ENCODE peak calls at places on chromosomes 3 and 15, in four cellular contexts. One of them, this sample, is unnamed.

GRCh38 chr3:37592328-37592727 is 269.4 kb upstream of the CTDSPL start:
- DNase-seq in K562: peak; percentile 21
- DNase-seq in GM12878: no peak
- DNase-seq in SK-N-SH: no peak
- DNase-seq in this sample: no peak

GRCh38 chr3:114879059-114880031 is 267.7 kb downstream of the ZBTB20 start:
- DNase-seq in GM12878: peak; percentile 40
- DNase-seq in SK-N-SH: no peak
- DNase-seq in K562: no peak
- DNase-seq in this sample: no peak

GRCh38 chr3:12558706-12559105 is 1.8 kb downstream of the MKRN2 start:
- DNase-seq in SK-N-SH: no peak
- DNase-seq in K562: no peak
- DNase-seq in GM12878: no peak
- DNase-seq in this sample: no peak

GRCh38 chr3:61869378-61869777 is 308.0 kb downstream of the PTPRG start:
- DNase-seq in K562: no peak
- DNase-seq in SK-N-SH: no peak
- DNase-seq in GM12878: no peak
- DNase-seq in this sample: no peak

GRCh38 chr3:129020691-129021090 is 19.6 kb downstream of the EFCC1 start:
- DNase-seq in GM12878: no peak
- DNase-seq in K562: no peak
- DNase-seq in SK-N-SH: no peak
- DNase-seq in this sample: no peak

GRCh38 chr3:60917136-60917535 is 334.1 kb downstream of the FHIT start:
- DNase-seq in K562: no peak
- DNase-seq in GM12878: no peak
- DNase-seq in SK-N-SH: peak; percentile 34
- DNase-seq in this sample: no peak

GRCh38 chr3:68974711-68975110 is 38.8 kb downstream of the EOGT start:
- DNase-seq in SK-N-SH: no peak
- DNase-seq in K562: no peak
- DNase-seq in GM12878: no peak
- DNase-seq in this sample: no peak

GRCh38 chr3:54853573-54854404 is 74.1 kb downstream of the LRTM1 start:
- DNase-seq in K562: peak; percentile 65
- DNase-seq in SK-N-SH: peak; percentile 86
- DNase-seq in GM12878: no peak
- DNase-seq in this sample: peak; percentile 18

GRCh38 chr3:129934234-129935123 is 40.0 kb upstream of the TRH start:
- DNase-seq in K562: peak; percentile 35
- DNase-seq in SK-N-SH: peak; percentile 77
- DNase-seq in GM12878: no peak
- DNase-seq in this sample: peak; percentile 23

GRCh38 chr3:102083469-102083868 is 234.2 kb downstream of the NFKBIZ start:
- DNase-seq in K562: no peak
- DNase-seq in GM12878: no peak
- DNase-seq in SK-N-SH: no peak
- DNase-seq in this sample: no peak

GRCh38 chr3:48739955-48740823 is 23.2 kb upstream of the IP6K2 start:
- DNase-seq in SK-N-SH: peak; percentile 93
- DNase-seq in GM12878: no peak
- DNase-seq in K562: peak; percentile 81
- DNase-seq in this sample: peak; percentile 86

GRCh38 chr3:124639406-124640237 is 90.6 kb upstream of the UMPS start:
- DNase-seq in SK-N-SH: no peak
- DNase-seq in GM12878: peak; percentile 77
- DNase-seq in K562: no peak
- DNase-seq in this sample: no peak

GRCh38 chr3:53881691-53882593 is at the start of gene ACTR8:
- DNase-seq in GM12878: peak; percentile 57
- DNase-seq in K562: peak; percentile 85
- DNase-seq in SK-N-SH: peak; percentile 97
- DNase-seq in this sample: peak; percentile 71

GRCh38 chr3:17420668-17421067 is 321.8 kb downstream of the TBC1D5 start:
- DNase-seq in K562: no peak
- DNase-seq in GM12878: no peak
- DNase-seq in SK-N-SH: no peak
- DNase-seq in this sample: peak; percentile 74

GRCh38 chr3:152402698-152403456 is 134.1 kb downstream of the MBNL1 start:
- DNase-seq in K562: no peak
- DNase-seq in SK-N-SH: no peak
- DNase-seq in GM12878: no peak
- DNase-seq in this sample: no peak

GRCh38 chr3:152915695-152916094 is 80.8 kb downstream of the P2RY1 start:
- DNase-seq in GM12878: no peak
- DNase-seq in SK-N-SH: no peak
- DNase-seq in K562: peak; percentile 16
- DNase-seq in this sample: no peak

GRCh38 chr15:31352911-31353811 is 26.5 kb downstream of the KLF13 start:
- DNase-seq in GM12878: peak; percentile 83
- DNase-seq in SK-N-SH: peak; percentile 81
- DNase-seq in K562: peak; percentile 33
- DNase-seq in this sample: no peak

GRCh38 chr15:57398336-57398735 is 22.0 kb downstream of the CGNL1 start:
- DNase-seq in GM12878: no peak
- DNase-seq in K562: no peak
- DNase-seq in SK-N-SH: no peak
- DNase-seq in this sample: no peak

GRCh38 chr3:159907828-159908227 is 80.8 kb upstream of the IL12A start:
- DNase-seq in K562: no peak
- DNase-seq in SK-N-SH: no peak
- DNase-seq in GM12878: no peak
- DNase-seq in this sample: no peak

GRCh38 chr3:133703915-133704314 is 42.2 kb upstream of the TOPBP1 start:
- DNase-seq in GM12878: no peak
- DNase-seq in K562: no peak
- DNase-seq in SK-N-SH: no peak
- DNase-seq in this sample: peak; percentile 25

GRCh38 chr15:97521894-97522293 is 438.6 kb upstream of the ARRDC4 start:
- DNase-seq in GM12878: no peak
- DNase-seq in K562: no peak
- DNase-seq in SK-N-SH: no peak
- DNase-seq in this sample: no peak

GRCh38 chr15:101190196-101190595 is 61.7 kb downstream of the CHSY1 start:
- DNase-seq in K562: no peak
- DNase-seq in GM12878: no peak
- DNase-seq in SK-N-SH: no peak
- DNase-seq in this sample: no peak

GRCh38 chr3:153577059-153577736 is 415.2 kb downstream of the RAP2B start:
- DNase-seq in SK-N-SH: no peak
- DNase-seq in GM12878: no peak
- DNase-seq in K562: no peak
- DNase-seq in this sample: no peak

GRCh38 chr3:8761866-8762265 is 7.5 kb downstream of the OXTR start:
- DNase-seq in K562: no peak
- DNase-seq in GM12878: no peak
- DNase-seq in SK-N-SH: no peak
- DNase-seq in this sample: no peak

GRCh38 chr3:7650466-7650865 is 789.6 kb downstream of the GRM7 start:
- DNase-seq in GM12878: no peak
- DNase-seq in SK-N-SH: no peak
- DNase-seq in K562: no peak
- DNase-seq in this sample: no peak

GRCh38 chr15:30954674-30955073 is 36.8 kb downstream of the MTMR10 start:
- DNase-seq in GM12878: no peak
- DNase-seq in SK-N-SH: no peak
- DNase-seq in K562: no peak
- DNase-seq in this sample: no peak

GRCh38 chr15:46815765-46816164 is 901.5 kb upstream of the SEMA6D start:
- DNase-seq in GM12878: no peak
- DNase-seq in SK-N-SH: peak; percentile 16
- DNase-seq in K562: no peak
- DNase-seq in this sample: no peak

GRCh38 chr15:76190070-76190564 is 121.2 kb downstream of the ETFA start:
- DNase-seq in GM12878: no peak
- DNase-seq in K562: no peak
- DNase-seq in SK-N-SH: no peak
- DNase-seq in this sample: no peak

GRCh38 chr3:100882571-100882981 is 110.6 kb downstream of the ABI3BP start:
- DNase-seq in SK-N-SH: no peak
- DNase-seq in GM12878: no peak
- DNase-seq in K562: no peak
- DNase-seq in this sample: no peak

GRCh38 chr3:186964071-186964470 is 33.7 kb downstream of the ST6GAL1 start:
- DNase-seq in K562: no peak
- DNase-seq in GM12878: no peak
- DNase-seq in SK-N-SH: no peak
- DNase-seq in this sample: no peak

GRCh38 chr15:56984681-56985515 is 66.5 kb downstream of the TCF12 start:
- DNase-seq in K562: no peak
- DNase-seq in SK-N-SH: no peak
- DNase-seq in GM12878: no peak
- DNase-seq in this sample: no peak

GRCh38 chr3:151838574-151839312 is 24.8 kb downstream of the AADAC start:
- DNase-seq in K562: peak; percentile 43
- DNase-seq in GM12878: peak; percentile 2
- DNase-seq in SK-N-SH: peak; percentile 31
- DNase-seq in this sample: peak; percentile 77

GRCh38 chr3:128330301-128330845 is 136.3 kb downstream of the DNAJB8 start:
- DNase-seq in SK-N-SH: no peak
- DNase-seq in K562: no peak
- DNase-seq in GM12878: no peak
- DNase-seq in this sample: no peak

GRCh38 chr3:33074217-33075067 is 22.5 kb downstream of the GLB1 start:
- DNase-seq in GM12878: no peak
- DNase-seq in K562: peak; percentile 93
- DNase-seq in SK-N-SH: peak; percentile 79
- DNase-seq in this sample: peak; percentile 58

GRCh38 chr3:104385421-104385820 is 981.3 kb upstream of the ALCAM start:
- DNase-seq in K562: no peak
- DNase-seq in SK-N-SH: no peak
- DNase-seq in GM12878: no peak
- DNase-seq in this sample: no peak

GRCh38 chr3:111517801-111518200 is 24.2 kb upstream of the CD96 start:
- DNase-seq in GM12878: no peak
- DNase-seq in SK-N-SH: no peak
- DNase-seq in K562: no peak
- DNase-seq in this sample: no peak

GRCh38 chr3:10655131-10655530 is 149.7 kb upstream of the ATP2B2 start:
- DNase-seq in SK-N-SH: no peak
- DNase-seq in K562: no peak
- DNase-seq in GM12878: no peak
- DNase-seq in this sample: no peak
- TF ChIP-seq RFX5 in SK-N-SH: no peak
- TF ChIP-seq RFX5 in K562: no peak
- TF ChIP-seq RFX5 in GM12878: no peak
- TF ChIP-seq RFX5 in this sample: no peak

DNA sequence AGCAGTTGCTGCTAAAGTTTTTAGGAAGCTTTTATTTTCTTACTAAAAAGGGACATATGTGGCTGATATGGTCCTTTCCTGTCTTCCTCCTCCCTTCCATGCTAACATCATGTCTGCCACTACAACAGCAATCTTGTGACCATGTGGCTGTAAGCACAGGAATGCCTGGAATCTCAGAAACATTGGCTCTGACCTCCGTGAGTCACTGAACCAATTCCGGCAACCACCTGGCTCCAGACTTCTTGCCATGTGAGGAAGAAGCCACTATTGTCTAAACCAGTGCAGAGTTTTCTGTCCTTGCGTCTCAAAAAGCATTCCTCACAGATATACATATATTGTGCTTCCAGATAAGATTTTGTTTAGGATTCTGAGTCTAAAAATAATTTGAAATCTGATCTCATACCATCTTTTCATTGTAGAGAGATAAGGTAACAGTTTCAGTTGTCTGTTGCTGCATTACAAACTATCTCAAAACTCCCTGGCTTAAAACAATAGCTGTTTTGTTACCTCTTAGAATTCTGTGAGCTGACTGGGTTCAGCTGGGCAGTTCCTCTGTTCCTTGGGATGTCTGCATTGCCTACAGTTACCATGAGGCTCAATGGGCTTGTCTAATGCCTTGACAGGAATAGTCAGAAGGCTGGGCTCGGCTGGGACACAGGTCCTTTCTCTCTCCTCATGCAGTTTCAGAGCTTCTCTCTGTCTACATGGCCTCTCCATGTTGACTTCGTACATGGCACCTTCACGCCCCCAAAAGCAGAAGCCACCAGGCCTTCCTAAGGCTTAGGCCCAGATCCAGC is 77.3 kb upstream of the MAGI1 start:
- DNase-seq in SK-N-SH: peak; percentile 19
- DNase-seq in GM12878: no peak
- DNase-seq in K562: no peak
- DNase-seq in this sample: peak; percentile 81
- TF ChIP-seq FOXM1 in SK-N-SH: peak; percentile 78
- TF ChIP-seq FOXM1 in GM12878: no peak
- TF ChIP-seq FOXM1 in K562: no peak
- TF ChIP-seq FOXM1 in this sample: no peak

DNA sequence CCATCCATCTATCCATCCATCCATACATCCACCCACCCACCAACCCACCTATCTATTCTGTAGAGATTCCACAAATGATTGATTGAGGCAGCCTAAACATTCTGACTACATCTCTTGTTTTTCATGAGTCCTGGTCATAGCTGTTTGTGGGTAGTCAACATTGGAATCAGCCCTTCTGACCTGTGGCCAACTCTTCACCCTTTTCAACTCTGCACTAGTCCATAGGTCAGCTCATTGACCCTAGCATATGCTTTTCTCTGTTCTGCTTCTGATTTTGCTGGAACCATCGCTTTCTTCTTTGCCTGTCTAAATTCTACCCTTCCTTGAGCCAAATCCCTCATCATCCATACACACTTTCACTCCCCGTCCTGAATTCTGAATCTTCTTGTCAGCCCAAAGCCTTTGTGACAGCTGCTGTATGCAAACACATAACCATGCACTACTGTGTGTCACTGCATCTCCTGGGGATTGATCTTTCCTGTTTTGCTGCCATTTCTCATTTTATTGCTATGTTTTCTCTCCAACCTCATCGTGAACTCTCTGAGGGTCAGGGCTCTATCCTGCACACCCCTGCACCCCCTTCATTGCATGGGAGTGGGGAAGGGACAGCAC is 16.8 kb upstream of the KCTD6 start:
- DNase-seq in K562: no peak
- DNase-seq in SK-N-SH: no peak
- DNase-seq in GM12878: no peak
- DNase-seq in this sample: peak; percentile 58
- TF ChIP-seq RFX5 in K562: no peak
- TF ChIP-seq RFX5 in SK-N-SH: no peak
- TF ChIP-seq RFX5 in GM12878: no peak
- TF ChIP-seq RFX5 in this sample: no peak

DNA sequence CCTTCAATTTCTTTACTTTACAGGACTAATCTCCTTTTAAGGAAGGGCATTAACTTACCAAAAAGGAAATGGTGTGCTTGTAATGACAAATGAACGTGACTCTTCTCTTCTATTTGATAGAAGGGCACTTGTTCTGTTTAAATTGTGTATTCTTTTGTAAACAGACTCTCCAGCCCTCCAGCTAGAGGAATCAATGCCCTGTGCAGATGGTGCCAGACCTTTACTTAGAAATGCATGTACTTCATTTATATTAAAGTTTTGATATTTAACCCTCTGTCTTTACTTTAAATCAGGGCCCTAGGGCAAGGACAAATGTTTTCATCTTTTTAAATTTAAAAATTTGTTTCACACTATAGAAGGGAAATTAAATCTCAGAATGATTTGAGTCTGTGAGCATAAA is 355.1 kb downstream of the GBE1 start:
- DNase-seq in K562: no peak
- DNase-seq in SK-N-SH: no peak
- DNase-seq in GM12878: no peak
- DNase-seq in this sample: no peak
- TF ChIP-seq FOXM1 in K562: no peak
- TF ChIP-seq FOXM1 in SK-N-SH: no peak
- TF ChIP-seq FOXM1 in GM12878: no peak
- TF ChIP-seq FOXM1 in this sample: no peak